ENCODE peak calls at places on chromosomes 2 and 18, in eight cellular contexts. F is tibial artery; I is NK-92 treated with Interleukin-12 subunit alpha and Interleukin-12 subunit beta, amount 100 ng/mL, for 24 hours; J is G401; Z is sigmoid colon; P is stimulated activated CD8-positive, alpha-beta memory T cell treated with anti-CD3 and anti-CD28 coated beads, Interleukin-2, amount 100 ng/mL, for 48 hours; G is GM13977; W is NCI-H187. M is an unnamed sample.

GRCh38 chr18:23922939-23923338 is 91.6 kb upstream of the TTC39C start:
- DNase-seq in Z (no peak), W (no peak), F (no peak), I (no peak), J (no peak), G (no peak), P (no peak), M (no peak)

GRCh38 chr2:169822785-169823392 is 1.8 kb downstream of the METTL5 start:
- DNase-seq in G (no peak), Z (no peak), J (no peak), P (no peak), I (no peak), W (no peak), F (no peak), M (no peak)

GRCh38 chr2:137228566-137228965 is 463.2 kb downstream of the THSD7B start:
- DNase-seq in I (no peak), J (no peak), P (no peak), Z (no peak), F (no peak), W (no peak), G (no peak), M (no peak)

GRCh38 chr2:28360742-28361293 is 31.8 kb upstream of the FOSL2 start:
- DNase-seq in P (no peak), I (peak; percentile 31), F (no peak), Z (peak; percentile 68), W (no peak), J (no peak), G (no peak), M (no peak)

GRCh38 chr2:151826737-151827157 is 1.5 kb downstream of the ARL5A start:
- DNase-seq in G (no peak), P (no peak), I (no peak), F (no peak), Z (no peak), W (no peak), J (peak; percentile 53), M (no peak)

GRCh38 chr2:70707706-70708105 is 60.3 kb downstream of the ADD2 start:
- DNase-seq in F (no peak), P (no peak), J (no peak), I (no peak), Z (peak; percentile 38), W (no peak), G (no peak), M (no peak)

GRCh38 chr2:219056176-219056895 is 4.4 kb downstream of the IHH start:
- DNase-seq in W (no peak), Z (no peak), J (no peak), I (no peak), P (no peak), F (no peak), G (no peak), M (no peak)

GRCh38 chr2:66271777-66272176 is 163.1 kb upstream of the MEIS1 start:
- DNase-seq in Z (no peak), P (no peak), G (no peak), I (no peak), F (no peak), W (no peak), J (no peak), M (no peak)

GRCh38 chr2:149561309-149561926 is 26.2 kb downstream of the MMADHC start:
- DNase-seq in I (no peak), P (no peak), W (no peak), Z (no peak), F (no peak), J (peak; percentile 48), G (peak; percentile 32), M (peak; percentile 20)

GRCh38 chr2:216371756-216372702 is at the start of gene MARCHF4:
- DNase-seq in I (no peak), F (peak; percentile 77), W (peak; percentile 51), G (peak; percentile 70), P (peak; percentile 50), Z (peak; percentile 74), J (peak; percentile 36), M (peak; percentile 68)

GRCh38 chr2:239464166-239465016 is 63.6 kb upstream of the HDAC4 start:
- DNase-seq in P (no peak), W (no peak), I (no peak), Z (peak; percentile 64), J (no peak), G (no peak), F (peak; percentile 63), M (no peak)

GRCh38 chr2:105796791-105797190 is 52.1 kb downstream of the NCK2 start:
- DNase-seq in G (no peak), Z (no peak), P (no peak), F (no peak), I (no peak), J (no peak), W (no peak), M (no peak)